ENCODE peak calls at places on chromosomes 5 and 9, in seven cellular contexts. One of them, this sample, is unnamed.

GRCh38 chr9:15349892-15350761 is 43.1 kb upstream of the TTC39B start:
- DNase-seq in fibroblast of the conjunctiva: no peak
- DNase-seq in stimulated activated CD4-positive, alpha-beta T cell treated with anti-CD3 and anti-CD28 coated beads, Interleukin-1b, Interleukin-23, amount 100 ng/mL, for 4 hours: no peak
- DNase-seq in AG04449: no peak
- DNase-seq in activated CD4-positive, alpha-beta T cell treated with anti-CD3 and anti-CD28 coated beads, Interleukin-2, amount 50 U/mL, for 1 hour: no peak
- DNase-seq in T-helper 2 cell: no peak
- DNase-seq in ELR: peak; percentile 59
- DNase-seq in this sample: no peak

GRCh38 chr5:100890514-100891008 is 12.5 kb downstream of the ST8SIA4 start:
- DNase-seq in fibroblast of the conjunctiva: no peak
- DNase-seq in stimulated activated CD4-positive, alpha-beta T cell treated with anti-CD3 and anti-CD28 coated beads, Interleukin-1b, Interleukin-23, amount 100 ng/mL, for 4 hours: no peak
- DNase-seq in AG04449: no peak
- DNase-seq in activated CD4-positive, alpha-beta T cell treated with anti-CD3 and anti-CD28 coated beads, Interleukin-2, amount 50 U/mL, for 1 hour: no peak
- DNase-seq in T-helper 2 cell: no peak
- DNase-seq in ELR: peak; percentile 69
- DNase-seq in this sample: no peak

GRCh38 chr5:14115323-14115895 is 27.7 kb upstream of the TRIO start:
- DNase-seq in fibroblast of the conjunctiva: no peak
- DNase-seq in stimulated activated CD4-positive, alpha-beta T cell treated with anti-CD3 and anti-CD28 coated beads, Interleukin-1b, Interleukin-23, amount 100 ng/mL, for 4 hours: no peak
- DNase-seq in AG04449: no peak
- DNase-seq in activated CD4-positive, alpha-beta T cell treated with anti-CD3 and anti-CD28 coated beads, Interleukin-2, amount 50 U/mL, for 1 hour: no peak
- DNase-seq in T-helper 2 cell: no peak
- DNase-seq in ELR: no peak
- DNase-seq in this sample: no peak

GRCh38 chr5:39519566-39520231 is 94.9 kb upstream of the DAB2 start:
- DNase-seq in fibroblast of the conjunctiva: peak; percentile 75
- DNase-seq in stimulated activated CD4-positive, alpha-beta T cell treated with anti-CD3 and anti-CD28 coated beads, Interleukin-1b, Interleukin-23, amount 100 ng/mL, for 4 hours: no peak
- DNase-seq in AG04449: peak; percentile 78
- DNase-seq in activated CD4-positive, alpha-beta T cell treated with anti-CD3 and anti-CD28 coated beads, Interleukin-2, amount 50 U/mL, for 1 hour: no peak
- DNase-seq in T-helper 2 cell: no peak
- DNase-seq in ELR: peak; percentile 48
- DNase-seq in this sample: peak; percentile 32

GRCh38 chr5:157511656-157512644 is 51.9 kb downstream of the NIPAL4 start:
- DNase-seq in fibroblast of the conjunctiva: peak; percentile 96
- DNase-seq in stimulated activated CD4-positive, alpha-beta T cell treated with anti-CD3 and anti-CD28 coated beads, Interleukin-1b, Interleukin-23, amount 100 ng/mL, for 4 hours: peak; percentile 12
- DNase-seq in AG04449: peak; percentile 92
- DNase-seq in activated CD4-positive, alpha-beta T cell treated with anti-CD3 and anti-CD28 coated beads, Interleukin-2, amount 50 U/mL, for 1 hour: peak; percentile 16
- DNase-seq in T-helper 2 cell: peak; percentile 25
- DNase-seq in ELR: peak; percentile 98
- DNase-seq in this sample: peak; percentile 97

GRCh38 chr5:151520294-151520693 is 70.8 kb downstream of the FAT2 start:
- DNase-seq in fibroblast of the conjunctiva: no peak
- DNase-seq in stimulated activated CD4-positive, alpha-beta T cell treated with anti-CD3 and anti-CD28 coated beads, Interleukin-1b, Interleukin-23, amount 100 ng/mL, for 4 hours: no peak
- DNase-seq in AG04449: no peak
- DNase-seq in activated CD4-positive, alpha-beta T cell treated with anti-CD3 and anti-CD28 coated beads, Interleukin-2, amount 50 U/mL, for 1 hour: no peak
- DNase-seq in T-helper 2 cell: no peak
- DNase-seq in ELR: peak; percentile 10
- DNase-seq in this sample: no peak

GRCh38 chr5:39466804-39467203 is 42.0 kb upstream of the DAB2 start:
- DNase-seq in fibroblast of the conjunctiva: no peak
- DNase-seq in stimulated activated CD4-positive, alpha-beta T cell treated with anti-CD3 and anti-CD28 coated beads, Interleukin-1b, Interleukin-23, amount 100 ng/mL, for 4 hours: no peak
- DNase-seq in AG04449: no peak
- DNase-seq in activated CD4-positive, alpha-beta T cell treated with anti-CD3 and anti-CD28 coated beads, Interleukin-2, amount 50 U/mL, for 1 hour: no peak
- DNase-seq in T-helper 2 cell: no peak
- DNase-seq in ELR: no peak
- DNase-seq in this sample: no peak

GRCh38 chr5:176387384-176387925 is 943 bp downstream of the NOP16 start:
- DNase-seq in fibroblast of the conjunctiva: no peak
- DNase-seq in stimulated activated CD4-positive, alpha-beta T cell treated with anti-CD3 and anti-CD28 coated beads, Interleukin-1b, Interleukin-23, amount 100 ng/mL, for 4 hours: no peak
- DNase-seq in AG04449: no peak
- DNase-seq in activated CD4-positive, alpha-beta T cell treated with anti-CD3 and anti-CD28 coated beads, Interleukin-2, amount 50 U/mL, for 1 hour: no peak
- DNase-seq in T-helper 2 cell: no peak
- DNase-seq in ELR: peak; percentile 36
- DNase-seq in this sample: peak; percentile 15

GRCh38 chr5:104345513-104345823 is 782.9 kb upstream of the NUDT12 start:
- DNase-seq in fibroblast of the conjunctiva: no peak
- DNase-seq in stimulated activated CD4-positive, alpha-beta T cell treated with anti-CD3 and anti-CD28 coated beads, Interleukin-1b, Interleukin-23, amount 100 ng/mL, for 4 hours: no peak
- DNase-seq in AG04449: no peak
- DNase-seq in activated CD4-positive, alpha-beta T cell treated with anti-CD3 and anti-CD28 coated beads, Interleukin-2, amount 50 U/mL, for 1 hour: no peak
- DNase-seq in T-helper 2 cell: no peak
- DNase-seq in ELR: no peak
- DNase-seq in this sample: no peak

This sample was measured in dermis blood vessel endothelial cell.